ENCODE peak calls at places on chromosomes 1 and 21, in six cellular contexts. One of them, this sample, is unnamed.

GRCh38 chr21:41813226-41813625 is 46.4 kb upstream of the RIPK4 start:
- DNase-seq in HuH-7.5: no peak
- DNase-seq in ACHN: no peak
- DNase-seq in fibroblast of pulmonary artery: no peak
- DNase-seq in activated naive CD4-positive, alpha-beta T cell: no peak
- DNase-seq in stimulated activated CD4-positive, alpha-beta T cell treated with anti-CD3 and anti-CD28 coated beads, TNF-alpha, amount 100 ng/mL, for 4 hours: no peak
- DNase-seq in this sample: no peak

GRCh38 chr1:205274041-205274691 is 46.4 kb downstream of the TMCC2 start:
- DNase-seq in HuH-7.5: no peak
- DNase-seq in ACHN: no peak
- DNase-seq in stimulated activated CD4-positive, alpha-beta T cell treated with anti-CD3 and anti-CD28 coated beads, TNF-alpha, amount 100 ng/mL, for 4 hours: no peak
- DNase-seq in fibroblast of pulmonary artery: no peak
- DNase-seq in activated naive CD4-positive, alpha-beta T cell: no peak
- DNase-seq in this sample: no peak

GRCh38 chr1:230268371-230269170 is 157.6 kb downstream of the PGBD5 start:
- DNase-seq in HuH-7.5: peak; percentile 89
- DNase-seq in activated naive CD4-positive, alpha-beta T cell: no peak
- DNase-seq in stimulated activated CD4-positive, alpha-beta T cell treated with anti-CD3 and anti-CD28 coated beads, TNF-alpha, amount 100 ng/mL, for 4 hours: no peak
- DNase-seq in fibroblast of pulmonary artery: peak; percentile 87
- DNase-seq in ACHN: peak; percentile 78
- DNase-seq in this sample: peak; percentile 50

GRCh38 chr21:21631961-21632360 is 633.8 kb downstream of the NCAM2 start:
- DNase-seq in HuH-7.5: no peak
- DNase-seq in activated naive CD4-positive, alpha-beta T cell: no peak
- DNase-seq in ACHN: no peak
- DNase-seq in stimulated activated CD4-positive, alpha-beta T cell treated with anti-CD3 and anti-CD28 coated beads, TNF-alpha, amount 100 ng/mL, for 4 hours: no peak
- DNase-seq in fibroblast of pulmonary artery: peak; percentile 11
- DNase-seq in this sample: no peak

GRCh38 chr21:33644383-33645074 is 2.2 kb downstream of the ITSN1 start:
- DNase-seq in HuH-7.5: no peak
- DNase-seq in activated naive CD4-positive, alpha-beta T cell: no peak
- DNase-seq in fibroblast of pulmonary artery: peak; percentile 92
- DNase-seq in stimulated activated CD4-positive, alpha-beta T cell treated with anti-CD3 and anti-CD28 coated beads, TNF-alpha, amount 100 ng/mL, for 4 hours: no peak
- DNase-seq in ACHN: no peak
- DNase-seq in this sample: no peak

GRCh38 chr1:24323281-24323680 is 4.1 kb downstream of the GRHL3 start:
- DNase-seq in fibroblast of pulmonary artery: no peak
- DNase-seq in stimulated activated CD4-positive, alpha-beta T cell treated with anti-CD3 and anti-CD28 coated beads, TNF-alpha, amount 100 ng/mL, for 4 hours: no peak
- DNase-seq in activated naive CD4-positive, alpha-beta T cell: no peak
- DNase-seq in HuH-7.5: no peak
- DNase-seq in ACHN: no peak
- DNase-seq in this sample: no peak

GRCh38 chr1:207702317-207702716 is 49.5 kb upstream of the CD46 start:
- DNase-seq in activated naive CD4-positive, alpha-beta T cell: no peak
- DNase-seq in ACHN: no peak
- DNase-seq in HuH-7.5: no peak
- DNase-seq in stimulated activated CD4-positive, alpha-beta T cell treated with anti-CD3 and anti-CD28 coated beads, TNF-alpha, amount 100 ng/mL, for 4 hours: no peak
- DNase-seq in fibroblast of pulmonary artery: no peak
- DNase-seq in this sample: no peak

GRCh38 chr1:193183019-193183643 is 3.3 kb downstream of the B3GALT2 start:
- DNase-seq in activated naive CD4-positive, alpha-beta T cell: no peak
- DNase-seq in HuH-7.5: no peak
- DNase-seq in ACHN: peak; percentile 65
- DNase-seq in fibroblast of pulmonary artery: peak; percentile 78
- DNase-seq in stimulated activated CD4-positive, alpha-beta T cell treated with anti-CD3 and anti-CD28 coated beads, TNF-alpha, amount 100 ng/mL, for 4 hours: no peak
- DNase-seq in this sample: no peak

GRCh38 chr1:98058676-98059075 is 137.8 kb upstream of the DPYD start:
- DNase-seq in activated naive CD4-positive, alpha-beta T cell: no peak
- DNase-seq in HuH-7.5: no peak
- DNase-seq in fibroblast of pulmonary artery: no peak
- DNase-seq in ACHN: peak; percentile 72
- DNase-seq in stimulated activated CD4-positive, alpha-beta T cell treated with anti-CD3 and anti-CD28 coated beads, TNF-alpha, amount 100 ng/mL, for 4 hours: no peak
- DNase-seq in this sample: no peak

GRCh38 chr1:208868554-208868953 is 624.4 kb upstream of the PLXNA2 start:
- DNase-seq in ACHN: peak; percentile 7
- DNase-seq in fibroblast of pulmonary artery: peak; percentile 33
- DNase-seq in stimulated activated CD4-positive, alpha-beta T cell treated with anti-CD3 and anti-CD28 coated beads, TNF-alpha, amount 100 ng/mL, for 4 hours: no peak
- DNase-seq in activated naive CD4-positive, alpha-beta T cell: no peak
- DNase-seq in HuH-7.5: no peak
- DNase-seq in this sample: no peak

GRCh38 chr1:238675241-238675640 is 711.1 kb upstream of the CHRM3 start:
- DNase-seq in stimulated activated CD4-positive, alpha-beta T cell treated with anti-CD3 and anti-CD28 coated beads, TNF-alpha, amount 100 ng/mL, for 4 hours: no peak
- DNase-seq in fibroblast of pulmonary artery: no peak
- DNase-seq in HuH-7.5: no peak
- DNase-seq in activated naive CD4-positive, alpha-beta T cell: no peak
- DNase-seq in ACHN: no peak
- DNase-seq in this sample: no peak

GRCh38 chr21:39141502-39141901 is 41.7 kb downstream of the PSMG1 start:
- DNase-seq in stimulated activated CD4-positive, alpha-beta T cell treated with anti-CD3 and anti-CD28 coated beads, TNF-alpha, amount 100 ng/mL, for 4 hours: no peak
- DNase-seq in activated naive CD4-positive, alpha-beta T cell: no peak
- DNase-seq in fibroblast of pulmonary artery: peak; percentile 49
- DNase-seq in HuH-7.5: no peak
- DNase-seq in ACHN: no peak
- DNase-seq in this sample: no peak

GRCh38 chr1:159071970-159072582 is 4.5 kb downstream of the AIM2 start:
- DNase-seq in ACHN: peak; percentile 61
- DNase-seq in HuH-7.5: no peak
- DNase-seq in activated naive CD4-positive, alpha-beta T cell: no peak
- DNase-seq in fibroblast of pulmonary artery: peak; percentile 88
- DNase-seq in stimulated activated CD4-positive, alpha-beta T cell treated with anti-CD3 and anti-CD28 coated beads, TNF-alpha, amount 100 ng/mL, for 4 hours: no peak
- DNase-seq in this sample: no peak

GRCh38 chr1:207752456-207753132 is 740 bp downstream of the CD46 start:
- DNase-seq in activated naive CD4-positive, alpha-beta T cell: no peak
- DNase-seq in HuH-7.5: no peak
- DNase-seq in fibroblast of pulmonary artery: peak; percentile 11
- DNase-seq in ACHN: peak; percentile 43
- DNase-seq in stimulated activated CD4-positive, alpha-beta T cell treated with anti-CD3 and anti-CD28 coated beads, TNF-alpha, amount 100 ng/mL, for 4 hours: peak; percentile 3
- DNase-seq in this sample: peak; percentile 52

GRCh38 chr1:53878492-53879105 is 11.0 kb downstream of the YIPF1 start:
- DNase-seq in ACHN: peak; percentile 59
- DNase-seq in activated naive CD4-positive, alpha-beta T cell: no peak
- DNase-seq in fibroblast of pulmonary artery: peak; percentile 75
- DNase-seq in stimulated activated CD4-positive, alpha-beta T cell treated with anti-CD3 and anti-CD28 coated beads, TNF-alpha, amount 100 ng/mL, for 4 hours: no peak
- DNase-seq in HuH-7.5: no peak
- DNase-seq in this sample: peak; percentile 63

GRCh38 chr1:113036639-113037321 is 36.2 kb upstream of the LRIG2 start:
- DNase-seq in stimulated activated CD4-positive, alpha-beta T cell treated with anti-CD3 and anti-CD28 coated beads, TNF-alpha, amount 100 ng/mL, for 4 hours: no peak
- DNase-seq in HuH-7.5: no peak
- DNase-seq in activated naive CD4-positive, alpha-beta T cell: no peak
- DNase-seq in ACHN: no peak
- DNase-seq in fibroblast of pulmonary artery: no peak
- DNase-seq in this sample: no peak

GRCh38 chr1:219778110-219778509 is 150.2 kb downstream of the SLC30A10 start:
- DNase-seq in ACHN: no peak
- DNase-seq in fibroblast of pulmonary artery: no peak
- DNase-seq in stimulated activated CD4-positive, alpha-beta T cell treated with anti-CD3 and anti-CD28 coated beads, TNF-alpha, amount 100 ng/mL, for 4 hours: no peak
- DNase-seq in activated naive CD4-positive, alpha-beta T cell: no peak
- DNase-seq in HuH-7.5: no peak
- DNase-seq in this sample: no peak

GRCh38 chr1:21951576-21951870 is 14.4 kb upstream of the HSPG2 start:
- DNase-seq in activated naive CD4-positive, alpha-beta T cell: no peak
- DNase-seq in stimulated activated CD4-positive, alpha-beta T cell treated with anti-CD3 and anti-CD28 coated beads, TNF-alpha, amount 100 ng/mL, for 4 hours: no peak
- DNase-seq in fibroblast of pulmonary artery: no peak
- DNase-seq in HuH-7.5: no peak
- DNase-seq in ACHN: no peak
- DNase-seq in this sample: no peak

GRCh38 chr1:244271909-244272308 is 179.8 kb downstream of the ADSS2 start:
- DNase-seq in stimulated activated CD4-positive, alpha-beta T cell treated with anti-CD3 and anti-CD28 coated beads, TNF-alpha, amount 100 ng/mL, for 4 hours: no peak
- DNase-seq in activated naive CD4-positive, alpha-beta T cell: no peak
- DNase-seq in ACHN: no peak
- DNase-seq in HuH-7.5: no peak
- DNase-seq in fibroblast of pulmonary artery: no peak
- DNase-seq in this sample: no peak

GRCh38 chr1:38018864-38019343 is 6.4 kb downstream of the UTP11 start:
- DNase-seq in stimulated activated CD4-positive, alpha-beta T cell treated with anti-CD3 and anti-CD28 coated beads, TNF-alpha, amount 100 ng/mL, for 4 hours: no peak
- DNase-seq in HuH-7.5: no peak
- DNase-seq in activated naive CD4-positive, alpha-beta T cell: no peak
- DNase-seq in fibroblast of pulmonary artery: peak; percentile 67
- DNase-seq in ACHN: peak; percentile 50
- DNase-seq in this sample: no peak

GRCh38 chr1:192978195-192978710 is 80.9 kb downstream of the UCHL5 start:
- DNase-seq in stimulated activated CD4-positive, alpha-beta T cell treated with anti-CD3 and anti-CD28 coated beads, TNF-alpha, amount 100 ng/mL, for 4 hours: no peak
- DNase-seq in activated naive CD4-positive, alpha-beta T cell: no peak
- DNase-seq in ACHN: no peak
- DNase-seq in fibroblast of pulmonary artery: no peak
- DNase-seq in HuH-7.5: no peak
- DNase-seq in this sample: no peak

GRCh38 chr1:184393924-184394323 is 7.1 kb downstream of the C1orf21 start:
- DNase-seq in fibroblast of pulmonary artery: peak; percentile 33
- DNase-seq in ACHN: no peak
- DNase-seq in stimulated activated CD4-positive, alpha-beta T cell treated with anti-CD3 and anti-CD28 coated beads, TNF-alpha, amount 100 ng/mL, for 4 hours: no peak
- DNase-seq in HuH-7.5: no peak
- DNase-seq in activated naive CD4-positive, alpha-beta T cell: no peak
- DNase-seq in this sample: no peak

GRCh38 chr1:183543619-183544204 is 46.5 kb downstream of the NCF2 start:
- DNase-seq in activated naive CD4-positive, alpha-beta T cell: no peak
- DNase-seq in ACHN: peak; percentile 76
- DNase-seq in fibroblast of pulmonary artery: peak; percentile 81
- DNase-seq in stimulated activated CD4-positive, alpha-beta T cell treated with anti-CD3 and anti-CD28 coated beads, TNF-alpha, amount 100 ng/mL, for 4 hours: no peak
- DNase-seq in HuH-7.5: peak; percentile 12
- DNase-seq in this sample: no peak

GRCh38 chr21:44872568-44873355 is 728 bp downstream of the PTTG1IP start:
- DNase-seq in ACHN: peak; percentile 35
- DNase-seq in activated naive CD4-positive, alpha-beta T cell: no peak
- DNase-seq in HuH-7.5: no peak
- DNase-seq in stimulated activated CD4-positive, alpha-beta T cell treated with anti-CD3 and anti-CD28 coated beads, TNF-alpha, amount 100 ng/mL, for 4 hours: no peak
- DNase-seq in fibroblast of pulmonary artery: peak; percentile 35
- DNase-seq in this sample: no peak

GRCh38 chr1:55311979-55312378 is 96.8 kb upstream of the USP24 start:
- DNase-seq in HuH-7.5: no peak
- DNase-seq in ACHN: no peak
- DNase-seq in stimulated activated CD4-positive, alpha-beta T cell treated with anti-CD3 and anti-CD28 coated beads, TNF-alpha, amount 100 ng/mL, for 4 hours: no peak
- DNase-seq in activated naive CD4-positive, alpha-beta T cell: no peak
- DNase-seq in fibroblast of pulmonary artery: no peak
- DNase-seq in this sample: no peak

GRCh38 chr1:242008788-242009500 is 10.0 kb upstream of the MAP1LC3C start:
- DNase-seq in fibroblast of pulmonary artery: no peak
- DNase-seq in activated naive CD4-positive, alpha-beta T cell: no peak
- DNase-seq in stimulated activated CD4-positive, alpha-beta T cell treated with anti-CD3 and anti-CD28 coated beads, TNF-alpha, amount 100 ng/mL, for 4 hours: no peak
- DNase-seq in ACHN: no peak
- DNase-seq in HuH-7.5: no peak
- DNase-seq in this sample: no peak

GRCh38 chr1:4121293-4121684 is 221.2 kb upstream of the C1orf174 start:
- DNase-seq in HuH-7.5: no peak
- DNase-seq in ACHN: no peak
- DNase-seq in activated naive CD4-positive, alpha-beta T cell: no peak
- DNase-seq in fibroblast of pulmonary artery: no peak
- DNase-seq in stimulated activated CD4-positive, alpha-beta T cell treated with anti-CD3 and anti-CD28 coated beads, TNF-alpha, amount 100 ng/mL, for 4 hours: no peak
- DNase-seq in this sample: no peak

GRCh38 chr1:113146242-113147072 is 73.5 kb downstream of the LRIG2 start:
- DNase-seq in stimulated activated CD4-positive, alpha-beta T cell treated with anti-CD3 and anti-CD28 coated beads, TNF-alpha, amount 100 ng/mL, for 4 hours: no peak
- DNase-seq in HuH-7.5: peak; percentile 29
- DNase-seq in activated naive CD4-positive, alpha-beta T cell: no peak
- DNase-seq in ACHN: no peak
- DNase-seq in fibroblast of pulmonary artery: peak; percentile 22
- DNase-seq in this sample: no peak

GRCh38 chr1:228083871-228084278 is 1.4 kb downstream of the ARF1 start:
- DNase-seq in stimulated activated CD4-positive, alpha-beta T cell treated with anti-CD3 and anti-CD28 coated beads, TNF-alpha, amount 100 ng/mL, for 4 hours: no peak
- DNase-seq in ACHN: peak; percentile 38
- DNase-seq in activated naive CD4-positive, alpha-beta T cell: no peak
- DNase-seq in fibroblast of pulmonary artery: peak; percentile 43
- DNase-seq in HuH-7.5: no peak
- DNase-seq in this sample: no peak

GRCh38 chr1:74673351-74674111 is at the start of gene ERICH3:
- DNase-seq in activated naive CD4-positive, alpha-beta T cell: no peak
- DNase-seq in ACHN: no peak
- DNase-seq in stimulated activated CD4-positive, alpha-beta T cell treated with anti-CD3 and anti-CD28 coated beads, TNF-alpha, amount 100 ng/mL, for 4 hours: no peak
- DNase-seq in HuH-7.5: no peak
- DNase-seq in fibroblast of pulmonary artery: no peak
- DNase-seq in this sample: no peak

GRCh38 chr1:175179837-175180590 is 12.6 kb downstream of the KIAA0040 start:
- DNase-seq in stimulated activated CD4-positive, alpha-beta T cell treated with anti-CD3 and anti-CD28 coated beads, TNF-alpha, amount 100 ng/mL, for 4 hours: no peak
- DNase-seq in HuH-7.5: no peak
- DNase-seq in activated naive CD4-positive, alpha-beta T cell: no peak
- DNase-seq in fibroblast of pulmonary artery: no peak
- DNase-seq in ACHN: no peak
- DNase-seq in this sample: no peak

This sample was measured in PC-9.